ENCODE peak calls at places on chromosomes 12 and 14, in nine cellular contexts. D is dorsolateral prefrontal cortex; N is cardiac fibroblast; I is B cell; P is tibial nerve; R is CD8-positive, alpha-beta T cell; V is fibroblast of mammary gland; X is nephron progenitor cell; Y is astrocyte of the spinal cord. U is an unnamed sample.

GRCh38 chr12:25829192-25829591 is 129.3 kb upstream of the RASSF8 start:
- DNase-seq in D (no peak), N (peak; percentile 98), I (no peak), P (no peak), R (no peak), V (peak; percentile 98), X (no peak), Y (peak; percentile 86), U (peak; percentile 96)

GRCh38 chr12:124224535-124225110 is 70.3 kb upstream of the RFLNA start:
- DNase-seq in D (no peak), N (no peak), I (no peak), P (no peak), R (no peak), V (no peak), X (no peak), Y (no peak), U (no peak)

GRCh38 chr12:50764861-50765324 is 992 bp downstream of the ATF1 start:
- DNase-seq in D (peak; percentile 44), N (peak; percentile 65), I (peak; percentile 18), P (no peak), R (peak; percentile 47), V (peak; percentile 45), X (no peak), Y (peak; percentile 50), U (peak; percentile 22)

GRCh38 chr14:47675489-47676300 is at the start of gene MDGA2:
- DNase-seq in D (peak; percentile 86), N (peak; percentile 5), I (peak; percentile 43), P (no peak), R (no peak), V (peak; percentile 11), X (peak; percentile 68), Y (peak; percentile 18), U (no peak)

GRCh38 chr12:990649-991349 is at the start of gene ERC1:
- DNase-seq in D (peak; percentile 85), N (peak; percentile 91), I (peak; percentile 97), P (peak; percentile 80), R (peak; percentile 79), V (peak; percentile 88), X (peak; percentile 91), Y (peak; percentile 89), U (peak; percentile 81)

GRCh38 chr12:22530-23201 is 43.9 kb upstream of the IQSEC3 start:
- DNase-seq in D (no peak), N (no peak), I (peak; percentile 14), P (no peak), R (no peak), V (no peak), X (no peak), Y (no peak), U (no peak)

GRCh38 chr12:113802000-113802749 is 163.9 kb downstream of the RBM19 start:
- DNase-seq in D (no peak), N (no peak), I (no peak), P (no peak), R (no peak), V (no peak), X (no peak), Y (no peak), U (no peak)

GRCh38 chr12:34398366-34398705 is 376.0 kb downstream of the ALG10 start:
- DNase-seq in D (peak; percentile 16), N (no peak), I (peak; percentile 5), P (peak; percentile 8), R (peak; percentile 1), V (no peak), X (no peak), Y (no peak), U (no peak)

GRCh38 chr14:61489932-61490331 is 168.6 kb downstream of the PRKCH start:
- DNase-seq in D (no peak), N (peak; percentile 48), I (peak; percentile 29), P (no peak), R (no peak), V (no peak), X (no peak), Y (no peak), U (no peak)

GRCh38 chr14:53152627-53152908 is 555 bp downstream of the DDHD1 start:
- DNase-seq in D (no peak), N (peak; percentile 42), I (no peak), P (no peak), R (no peak), V (no peak), X (no peak), Y (no peak), U (no peak)

GRCh38 chr12:93813972-93814821 is 137.0 kb downstream of the CRADD start:
- DNase-seq in D (peak; percentile 58), N (peak; percentile 93), I (no peak), P (peak; percentile 70), R (no peak), V (peak; percentile 97), X (no peak), Y (no peak), U (no peak)

GRCh38 chr12:55743131-55743921 is 404 bp downstream of the GDF11 start:
- DNase-seq in D (peak; percentile 44), N (peak; percentile 68), I (peak; percentile 91), P (no peak), R (peak; percentile 63), V (peak; percentile 66), X (peak; percentile 84), Y (peak; percentile 67), U (peak; percentile 65)

GRCh38 chr14:79781882-79782281 is 429.4 kb downstream of the DIO2 start:
- DNase-seq in D (no peak), N (peak; percentile 29), I (no peak), P (no peak), R (no peak), V (peak; percentile 26), X (no peak), Y (peak; percentile 55), U (peak; percentile 8)

GRCh38 chr14:78519863-78520262 is 349.7 kb downstream of the NRXN3 start:
- DNase-seq in D (peak; percentile 27), N (peak; percentile 25), I (no peak), P (no peak), R (no peak), V (peak; percentile 31), X (peak; percentile 84), Y (peak; percentile 8), U (no peak)

GRCh38 chr14:85534914-85535313 is 5.0 kb downstream of the FLRT2 start:
- DNase-seq in D (no peak), N (peak; percentile 12), I (no peak), P (no peak), R (no peak), V (peak; percentile 20), X (no peak), Y (no peak), U (no peak)

GRCh38 chr14:22556990-22557623 is 31.9 kb downstream of the DAD1 start:
- DNase-seq in D (peak; percentile 77), N (peak; percentile 81), I (peak; percentile 76), P (peak; percentile 53), R (peak; percentile 96), V (peak; percentile 67), X (peak; percentile 94), Y (peak; percentile 76), U (peak; percentile 36)

GRCh38 chr12:20492251-20492728 is 124.0 kb downstream of the PDE3A start:
- DNase-seq in D (no peak), N (peak; percentile 96), I (no peak), P (no peak), R (no peak), V (peak; percentile 82), X (no peak), Y (peak; percentile 60), U (peak; percentile 72)

GRCh38 chr12:88247241-88247643 is 105.1 kb downstream of the TMTC3 start:
- DNase-seq in D (no peak), N (peak; percentile 83), I (no peak), P (no peak), R (no peak), V (peak; percentile 92), X (no peak), Y (peak; percentile 87), U (peak; percentile 74)

DNA sequence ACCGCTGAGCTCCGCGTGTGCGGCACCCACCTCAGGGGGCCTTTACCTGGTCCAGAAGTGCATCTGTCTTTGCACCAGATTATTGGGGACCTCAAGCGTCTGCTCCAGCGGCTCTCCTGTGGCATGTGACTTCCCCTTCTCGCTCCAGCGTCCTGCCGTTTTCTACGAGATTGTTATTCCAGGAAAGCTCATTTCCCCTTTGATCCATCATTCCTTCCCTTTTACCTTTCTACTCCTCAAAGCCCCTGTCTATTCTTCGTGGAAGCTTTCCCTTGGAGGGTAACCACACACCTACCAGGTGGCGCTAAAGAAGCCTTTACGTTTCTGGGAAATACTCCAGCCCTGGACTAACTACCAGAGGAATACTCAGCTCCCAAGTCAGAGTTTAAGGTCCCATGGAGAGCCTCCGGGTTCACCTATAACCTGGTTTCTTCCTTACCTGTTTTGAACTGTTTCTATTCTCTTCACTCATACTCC is 1.5 kb downstream of the FKBP4 start:
- DNase-seq in D (no peak), N (peak; percentile 5), I (peak; percentile 35), P (no peak), R (no peak), V (no peak), X (no peak), Y (no peak), U (no peak)
- TF ChIP-seq CTCF in D (no peak), N (no peak), I (no peak), P (no peak), R (no peak), V (no peak), X (no peak), Y (no peak), U (peak; percentile 32)

DNA sequence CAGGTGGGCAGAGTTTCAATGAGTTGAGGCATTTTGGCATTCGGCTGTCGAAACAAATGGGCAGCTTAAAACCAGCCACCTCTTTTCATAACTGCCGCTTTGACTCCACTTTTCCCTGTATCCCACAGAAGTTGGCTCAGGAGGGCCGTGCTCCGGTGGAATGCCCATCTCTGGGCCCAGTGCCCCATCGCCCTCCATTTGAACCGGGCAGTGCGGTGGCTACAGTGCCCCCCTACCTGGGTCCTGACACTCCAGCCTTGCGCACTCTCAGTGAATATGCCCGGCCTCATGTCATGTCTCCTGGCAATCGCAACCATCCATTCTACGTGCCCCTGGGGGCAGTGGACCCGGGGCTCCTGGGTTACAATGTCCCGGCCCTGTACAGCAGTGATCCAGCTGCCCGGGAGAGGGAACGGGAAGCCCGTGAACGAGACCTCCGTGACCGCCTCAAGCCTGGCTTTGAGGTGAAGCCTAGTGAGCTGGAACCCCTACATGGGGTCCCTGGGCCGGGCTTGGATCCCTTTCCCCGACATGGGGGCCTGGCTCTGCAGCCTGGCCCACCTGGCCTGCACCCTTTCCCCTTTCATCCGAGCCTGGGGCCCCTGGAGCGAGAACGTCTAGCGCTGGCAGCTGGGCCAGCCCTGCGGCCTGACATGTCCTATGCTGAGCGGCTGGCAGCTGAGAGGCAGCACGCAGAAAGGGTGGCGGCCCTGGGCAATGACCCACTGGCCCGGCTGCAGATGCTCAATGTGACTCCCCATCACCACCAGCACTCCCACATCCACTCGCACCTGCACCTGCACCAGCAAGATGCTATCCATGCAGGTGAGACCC is 5.0 kb upstream of the RNU7-1 start:
- DNase-seq in D (no peak), N (no peak), I (no peak), P (no peak), R (no peak), V (no peak), X (no peak), Y (no peak), U (no peak)
- TF ChIP-seq CTCF in D (no peak), N (no peak), I (peak; percentile 22), P (no peak), R (peak; percentile 11), V (no peak), X (no peak), Y (no peak), U (peak; percentile 34)

GRCh38 chr12:120903818-120904773 is at the start of gene SPPL3:
- DNase-seq in D (peak; percentile 92), N (peak; percentile 79), I (peak; percentile 97), P (peak; percentile 89), R (peak; percentile 93), V (peak; percentile 68), X (peak; percentile 96), Y (peak; percentile 86), U (peak; percentile 62)
- TF ChIP-seq CTCF in D (no peak), N (no peak), I (no peak), P (peak; percentile 10), R (no peak), V (no peak), X (no peak), Y (no peak), U (no peak)

GRCh38 chr14:72758420-72758819 is 135.5 kb downstream of the DPF3 start:
- DNase-seq in D (no peak), N (no peak), I (no peak), P (no peak), R (no peak), V (no peak), X (no peak), Y (no peak), U (no peak)
- TF ChIP-seq CTCF in D (no peak), N (no peak), I (no peak), P (no peak), R (no peak), V (no peak), X (no peak), Y (no peak), U (no peak)

U was measured in HFFc6.